ENCODE peak calls at places on chromosomes 5 and 9, in nine cellular contexts. One of them, this sample, is unnamed.

GRCh38 chr9:79924836-79925235 is 353.1 kb downstream of the TLE4 start:
- DNase-seq in AG09309: no peak
- DNase-seq in CD8-positive, alpha-beta T cell: no peak
- DNase-seq in nephron progenitor cell: no peak
- DNase-seq in stimulated activated CD8-positive, alpha-beta memory T cell treated with anti-CD3 and anti-CD28 coated beads, Interleukin-12 subunit alpha, Interleukin-12 subunit beta, amount 100 ng/mL, for 1 hour: no peak
- DNase-seq in activated T-cell treated with anti-CD3 and anti-CD28 coated beads, Interleukin-2, amount 50 U/mL, for 24 hours: no peak
- DNase-seq in suprapubic skin: no peak
- DNase-seq in mucosa of descending colon: no peak
- DNase-seq in stromal cell of bone marrow: no peak
- DNase-seq in this sample: no peak

GRCh38 chr9:120693609-120694008 is 20.7 kb downstream of the MEGF9 start:
- DNase-seq in mucosa of descending colon: no peak
- DNase-seq in stromal cell of bone marrow: no peak
- DNase-seq in nephron progenitor cell: no peak
- DNase-seq in stimulated activated CD8-positive, alpha-beta memory T cell treated with anti-CD3 and anti-CD28 coated beads, Interleukin-12 subunit alpha, Interleukin-12 subunit beta, amount 100 ng/mL, for 1 hour: no peak
- DNase-seq in suprapubic skin: no peak
- DNase-seq in activated T-cell treated with anti-CD3 and anti-CD28 coated beads, Interleukin-2, amount 50 U/mL, for 24 hours: no peak
- DNase-seq in CD8-positive, alpha-beta T cell: no peak
- DNase-seq in AG09309: no peak
- DNase-seq in this sample: no peak

GRCh38 chr5:96431376-96432244 is 1.4 kb downstream of the PCSK1 start:
- DNase-seq in nephron progenitor cell: peak
- DNase-seq in stimulated activated CD8-positive, alpha-beta memory T cell treated with anti-CD3 and anti-CD28 coated beads, Interleukin-12 subunit alpha, Interleukin-12 subunit beta, amount 100 ng/mL, for 1 hour: no peak
- DNase-seq in CD8-positive, alpha-beta T cell: no peak
- DNase-seq in stromal cell of bone marrow: peak
- DNase-seq in activated T-cell treated with anti-CD3 and anti-CD28 coated beads, Interleukin-2, amount 50 U/mL, for 24 hours: peak
- DNase-seq in suprapubic skin: no peak
- DNase-seq in AG09309: no peak
- DNase-seq in mucosa of descending colon: no peak
- DNase-seq in this sample: peak

GRCh38 chr5:151707566-151707965 is 20.9 kb upstream of the SPARC start:
- DNase-seq in AG09309: no peak
- DNase-seq in activated T-cell treated with anti-CD3 and anti-CD28 coated beads, Interleukin-2, amount 50 U/mL, for 24 hours: no peak
- DNase-seq in stimulated activated CD8-positive, alpha-beta memory T cell treated with anti-CD3 and anti-CD28 coated beads, Interleukin-12 subunit alpha, Interleukin-12 subunit beta, amount 100 ng/mL, for 1 hour: no peak
- DNase-seq in suprapubic skin: no peak
- DNase-seq in mucosa of descending colon: no peak
- DNase-seq in nephron progenitor cell: no peak
- DNase-seq in CD8-positive, alpha-beta T cell: no peak
- DNase-seq in stromal cell of bone marrow: no peak
- DNase-seq in this sample: no peak

GRCh38 chr5:25357605-25358004 is 712.8 kb upstream of the CDH10 start:
- DNase-seq in stimulated activated CD8-positive, alpha-beta memory T cell treated with anti-CD3 and anti-CD28 coated beads, Interleukin-12 subunit alpha, Interleukin-12 subunit beta, amount 100 ng/mL, for 1 hour: no peak
- DNase-seq in nephron progenitor cell: no peak
- DNase-seq in suprapubic skin: no peak
- DNase-seq in stromal cell of bone marrow: no peak
- DNase-seq in mucosa of descending colon: no peak
- DNase-seq in AG09309: no peak
- DNase-seq in activated T-cell treated with anti-CD3 and anti-CD28 coated beads, Interleukin-2, amount 50 U/mL, for 24 hours: no peak
- DNase-seq in CD8-positive, alpha-beta T cell: no peak
- DNase-seq in this sample: no peak

GRCh38 chr9:89444212-89444611 is 53.7 kb downstream of the SEMA4D start:
- DNase-seq in CD8-positive, alpha-beta T cell: peak
- DNase-seq in stimulated activated CD8-positive, alpha-beta memory T cell treated with anti-CD3 and anti-CD28 coated beads, Interleukin-12 subunit alpha, Interleukin-12 subunit beta, amount 100 ng/mL, for 1 hour: no peak
- DNase-seq in nephron progenitor cell: no peak
- DNase-seq in stromal cell of bone marrow: no peak
- DNase-seq in activated T-cell treated with anti-CD3 and anti-CD28 coated beads, Interleukin-2, amount 50 U/mL, for 24 hours: no peak
- DNase-seq in suprapubic skin: no peak
- DNase-seq in mucosa of descending colon: no peak
- DNase-seq in AG09309: no peak
- DNase-seq in this sample: no peak

GRCh38 chr5:157924931-157925729 is 66.2 kb upstream of the CLINT1 start:
- DNase-seq in suprapubic skin: no peak
- DNase-seq in stromal cell of bone marrow: no peak
- DNase-seq in mucosa of descending colon: no peak
- DNase-seq in CD8-positive, alpha-beta T cell: no peak
- DNase-seq in activated T-cell treated with anti-CD3 and anti-CD28 coated beads, Interleukin-2, amount 50 U/mL, for 24 hours: no peak
- DNase-seq in AG09309: no peak
- DNase-seq in nephron progenitor cell: no peak
- DNase-seq in stimulated activated CD8-positive, alpha-beta memory T cell treated with anti-CD3 and anti-CD28 coated beads, Interleukin-12 subunit alpha, Interleukin-12 subunit beta, amount 100 ng/mL, for 1 hour: no peak
- DNase-seq in this sample: no peak

GRCh38 chr9:126546036-126546435 is 67.7 kb upstream of the LMX1B start:
- DNase-seq in CD8-positive, alpha-beta T cell: no peak
- DNase-seq in activated T-cell treated with anti-CD3 and anti-CD28 coated beads, Interleukin-2, amount 50 U/mL, for 24 hours: no peak
- DNase-seq in stromal cell of bone marrow: no peak
- DNase-seq in mucosa of descending colon: no peak
- DNase-seq in AG09309: no peak
- DNase-seq in nephron progenitor cell: no peak
- DNase-seq in stimulated activated CD8-positive, alpha-beta memory T cell treated with anti-CD3 and anti-CD28 coated beads, Interleukin-12 subunit alpha, Interleukin-12 subunit beta, amount 100 ng/mL, for 1 hour: no peak
- DNase-seq in suprapubic skin: no peak
- DNase-seq in this sample: no peak